ENCODE peak calls at places on chromosomes 2 and 18, in nine cellular contexts. One of them, this sample, is unnamed.

GRCh38 chr2:177466337-177467195 is 74.0 kb downstream of the AGPS start:
- DNase-seq in germinal center: no peak
- DNase-seq in iPS-NIHi11: no peak
- DNase-seq in NCI-H187: no peak
- DNase-seq in ELR: peak; percentile 19
- DNase-seq in nucleus accumbens: no peak
- DNase-seq in GM03348: no peak
- DNase-seq in adipocyte: no peak
- DNase-seq in HCEC 1CT: peak; percentile 12
- DNase-seq in this sample: peak; percentile 12

GRCh38 chr2:214310319-214310718 is 100.5 kb upstream of the VWC2L start:
- DNase-seq in germinal center: no peak
- DNase-seq in iPS-NIHi11: peak; percentile 5
- DNase-seq in NCI-H187: no peak
- DNase-seq in ELR: peak; percentile 17
- DNase-seq in nucleus accumbens: no peak
- DNase-seq in GM03348: peak; percentile 7
- DNase-seq in adipocyte: peak; percentile 31
- DNase-seq in HCEC 1CT: peak; percentile 32
- DNase-seq in this sample: no peak

GRCh38 chr2:179518891-179519290 is 254.3 kb upstream of the SESTD1 start:
- DNase-seq in germinal center: no peak
- DNase-seq in iPS-NIHi11: no peak
- DNase-seq in NCI-H187: no peak
- DNase-seq in ELR: no peak
- DNase-seq in nucleus accumbens: no peak
- DNase-seq in GM03348: no peak
- DNase-seq in adipocyte: no peak
- DNase-seq in HCEC 1CT: no peak
- DNase-seq in this sample: no peak

GRCh38 chr2:132037527-132038178 is 124.1 kb downstream of the ANKRD30BL start:
- DNase-seq in germinal center: peak; percentile 3
- DNase-seq in iPS-NIHi11: peak; percentile 49
- DNase-seq in NCI-H187: peak; percentile 8
- DNase-seq in ELR: peak; percentile 19
- DNase-seq in nucleus accumbens: peak; percentile 26
- DNase-seq in GM03348: peak; percentile 19
- DNase-seq in adipocyte: peak; percentile 38
- DNase-seq in HCEC 1CT: no peak
- DNase-seq in this sample: peak; percentile 0

GRCh38 chr18:54316071-54316820 is 41.4 kb downstream of the STARD6 start:
- DNase-seq in germinal center: no peak
- DNase-seq in iPS-NIHi11: no peak
- DNase-seq in NCI-H187: no peak
- DNase-seq in ELR: no peak
- DNase-seq in nucleus accumbens: no peak
- DNase-seq in GM03348: no peak
- DNase-seq in adipocyte: no peak
- DNase-seq in HCEC 1CT: no peak
- DNase-seq in this sample: no peak

GRCh38 chr2:156125018-156125417 is 207.5 kb downstream of the NR4A2 start:
- DNase-seq in germinal center: no peak
- DNase-seq in iPS-NIHi11: peak; percentile 37
- DNase-seq in NCI-H187: no peak
- DNase-seq in ELR: no peak
- DNase-seq in nucleus accumbens: no peak
- DNase-seq in GM03348: no peak
- DNase-seq in adipocyte: peak; percentile 31
- DNase-seq in HCEC 1CT: no peak
- DNase-seq in this sample: no peak

GRCh38 chr2:217103752-217104540 is 244.1 kb upstream of the TNP1 start:
- DNase-seq in germinal center: no peak
- DNase-seq in iPS-NIHi11: no peak
- DNase-seq in NCI-H187: no peak
- DNase-seq in ELR: peak; percentile 76
- DNase-seq in nucleus accumbens: no peak
- DNase-seq in GM03348: peak; percentile 48
- DNase-seq in adipocyte: peak; percentile 42
- DNase-seq in HCEC 1CT: peak; percentile 67
- DNase-seq in this sample: peak; percentile 41

GRCh38 chr18:42296192-42296591 is 341.2 kb downstream of the PIK3C3 start:
- DNase-seq in germinal center: no peak
- DNase-seq in iPS-NIHi11: no peak
- DNase-seq in NCI-H187: no peak
- DNase-seq in ELR: no peak
- DNase-seq in nucleus accumbens: no peak
- DNase-seq in GM03348: no peak
- DNase-seq in adipocyte: no peak
- DNase-seq in HCEC 1CT: no peak
- DNase-seq in this sample: peak; percentile 2

GRCh38 chr2:102473020-102473419 is at the start of gene SLC9A4:
- DNase-seq in germinal center: peak; percentile 21
- DNase-seq in iPS-NIHi11: peak; percentile 62
- DNase-seq in NCI-H187: no peak
- DNase-seq in ELR: peak; percentile 59
- DNase-seq in nucleus accumbens: no peak
- DNase-seq in GM03348: peak; percentile 34
- DNase-seq in adipocyte: peak; percentile 69
- DNase-seq in HCEC 1CT: peak; percentile 23
- DNase-seq in this sample: peak; percentile 51

GRCh38 chr2:39913648-39914456 is 134.8 kb upstream of the THUMPD2 start:
- DNase-seq in germinal center: peak; percentile 34
- DNase-seq in iPS-NIHi11: peak; percentile 51
- DNase-seq in NCI-H187: peak; percentile 26
- DNase-seq in ELR: peak; percentile 84
- DNase-seq in nucleus accumbens: no peak
- DNase-seq in GM03348: peak; percentile 67
- DNase-seq in adipocyte: peak; percentile 93
- DNase-seq in HCEC 1CT: peak; percentile 85
- DNase-seq in this sample: peak; percentile 87

GRCh38 chr2:163734911-163735691 is 707 bp downstream of the FIGN start:
- DNase-seq in germinal center: no peak
- DNase-seq in iPS-NIHi11: peak; percentile 18
- DNase-seq in NCI-H187: no peak
- DNase-seq in ELR: peak; percentile 41
- DNase-seq in nucleus accumbens: no peak
- DNase-seq in GM03348: no peak
- DNase-seq in adipocyte: peak; percentile 64
- DNase-seq in HCEC 1CT: peak; percentile 34
- DNase-seq in this sample: peak; percentile 28

GRCh38 chr2:39033980-39034379 is 86.9 kb downstream of the SOS1 start:
- DNase-seq in germinal center: no peak
- DNase-seq in iPS-NIHi11: no peak
- DNase-seq in NCI-H187: no peak
- DNase-seq in ELR: peak; percentile 83
- DNase-seq in nucleus accumbens: no peak
- DNase-seq in GM03348: no peak
- DNase-seq in adipocyte: peak; percentile 38
- DNase-seq in HCEC 1CT: peak; percentile 90
- DNase-seq in this sample: peak; percentile 37

GRCh38 chr2:188751786-188752185 is 222.4 kb upstream of the COL3A1 start:
- DNase-seq in germinal center: no peak
- DNase-seq in iPS-NIHi11: no peak
- DNase-seq in NCI-H187: no peak
- DNase-seq in ELR: no peak
- DNase-seq in nucleus accumbens: no peak
- DNase-seq in GM03348: no peak
- DNase-seq in adipocyte: no peak
- DNase-seq in HCEC 1CT: no peak
- DNase-seq in this sample: peak; percentile 44

GRCh38 chr2:24875272-24875671 is 44.8 kb downstream of the ADCY3 start:
- DNase-seq in germinal center: no peak
- DNase-seq in iPS-NIHi11: no peak
- DNase-seq in NCI-H187: no peak
- DNase-seq in ELR: no peak
- DNase-seq in nucleus accumbens: no peak
- DNase-seq in GM03348: peak; percentile 62
- DNase-seq in adipocyte: no peak
- DNase-seq in HCEC 1CT: no peak
- DNase-seq in this sample: peak; percentile 70

GRCh38 chr2:133004623-133005022 is 334.6 kb upstream of the LYPD1 start:
- DNase-seq in germinal center: no peak
- DNase-seq in iPS-NIHi11: no peak
- DNase-seq in NCI-H187: no peak
- DNase-seq in ELR: no peak
- DNase-seq in nucleus accumbens: no peak
- DNase-seq in GM03348: no peak
- DNase-seq in adipocyte: no peak
- DNase-seq in HCEC 1CT: no peak
- DNase-seq in this sample: no peak

GRCh38 chr2:169664978-169665930 is 29.0 kb downstream of the CFAP210 start:
- DNase-seq in germinal center: no peak
- DNase-seq in iPS-NIHi11: no peak
- DNase-seq in NCI-H187: no peak
- DNase-seq in ELR: no peak
- DNase-seq in nucleus accumbens: no peak
- DNase-seq in GM03348: no peak
- DNase-seq in adipocyte: peak; percentile 22
- DNase-seq in HCEC 1CT: no peak
- DNase-seq in this sample: no peak

GRCh38 chr2:199659207-199659606 is 191.8 kb downstream of the FTCDNL1 start:
- DNase-seq in germinal center: peak; percentile 31
- DNase-seq in iPS-NIHi11: peak; percentile 69
- DNase-seq in NCI-H187: no peak
- DNase-seq in ELR: peak; percentile 13
- DNase-seq in nucleus accumbens: peak; percentile 34
- DNase-seq in GM03348: peak; percentile 65
- DNase-seq in adipocyte: peak; percentile 66
- DNase-seq in HCEC 1CT: no peak
- DNase-seq in this sample: peak; percentile 28

GRCh38 chr2:17538022-17538843 is 2.3 kb upstream of the VSNL1 start:
- DNase-seq in germinal center: no peak
- DNase-seq in iPS-NIHi11: peak; percentile 14
- DNase-seq in NCI-H187: no peak
- DNase-seq in ELR: no peak
- DNase-seq in nucleus accumbens: no peak
- DNase-seq in GM03348: no peak
- DNase-seq in adipocyte: peak; percentile 73
- DNase-seq in HCEC 1CT: no peak
- DNase-seq in this sample: peak; percentile 23

GRCh38 chr2:23513881-23514793 is 129.2 kb downstream of the KLHL29 start:
- DNase-seq in germinal center: no peak
- DNase-seq in iPS-NIHi11: no peak
- DNase-seq in NCI-H187: no peak
- DNase-seq in ELR: no peak
- DNase-seq in nucleus accumbens: no peak
- DNase-seq in GM03348: no peak
- DNase-seq in adipocyte: no peak
- DNase-seq in HCEC 1CT: no peak
- DNase-seq in this sample: no peak

GRCh38 chr2:48450256-48450655 is 79.7 kb upstream of the STON1 start:
- DNase-seq in germinal center: no peak
- DNase-seq in iPS-NIHi11: no peak
- DNase-seq in NCI-H187: no peak
- DNase-seq in ELR: no peak
- DNase-seq in nucleus accumbens: no peak
- DNase-seq in GM03348: no peak
- DNase-seq in adipocyte: no peak
- DNase-seq in HCEC 1CT: no peak
- DNase-seq in this sample: no peak

GRCh38 chr2:86102157-86102556 is 3.5 kb downstream of the POLR1A start:
- DNase-seq in germinal center: no peak
- DNase-seq in iPS-NIHi11: no peak
- DNase-seq in NCI-H187: no peak
- DNase-seq in ELR: no peak
- DNase-seq in nucleus accumbens: no peak
- DNase-seq in GM03348: no peak
- DNase-seq in adipocyte: no peak
- DNase-seq in HCEC 1CT: no peak
- DNase-seq in this sample: no peak

GRCh38 chr2:26043862-26044736 is 10.2 kb downstream of the RAB10 start:
- DNase-seq in germinal center: no peak
- DNase-seq in iPS-NIHi11: no peak
- DNase-seq in NCI-H187: no peak
- DNase-seq in ELR: no peak
- DNase-seq in nucleus accumbens: no peak
- DNase-seq in GM03348: no peak
- DNase-seq in adipocyte: peak; percentile 72
- DNase-seq in HCEC 1CT: no peak
- DNase-seq in this sample: peak; percentile 69

GRCh38 chr2:120042359-120042758 is 29.5 kb downstream of the EPB41L5 start:
- DNase-seq in germinal center: no peak
- DNase-seq in iPS-NIHi11: no peak
- DNase-seq in NCI-H187: no peak
- DNase-seq in ELR: no peak
- DNase-seq in nucleus accumbens: no peak
- DNase-seq in GM03348: no peak
- DNase-seq in adipocyte: no peak
- DNase-seq in HCEC 1CT: no peak
- DNase-seq in this sample: no peak

GRCh38 chr2:102122115-102122514 is 20.4 kb upstream of the IL1R1 start:
- DNase-seq in germinal center: no peak
- DNase-seq in iPS-NIHi11: no peak
- DNase-seq in NCI-H187: no peak
- DNase-seq in ELR: peak; percentile 87
- DNase-seq in nucleus accumbens: no peak
- DNase-seq in GM03348: peak; percentile 82
- DNase-seq in adipocyte: peak; percentile 90
- DNase-seq in HCEC 1CT: peak; percentile 88
- DNase-seq in this sample: peak; percentile 96

GRCh38 chr2:45685299-45685698 is 33.8 kb downstream of the PRKCE start:
- DNase-seq in germinal center: no peak
- DNase-seq in iPS-NIHi11: no peak
- DNase-seq in NCI-H187: no peak
- DNase-seq in ELR: no peak
- DNase-seq in nucleus accumbens: no peak
- DNase-seq in GM03348: no peak
- DNase-seq in adipocyte: no peak
- DNase-seq in HCEC 1CT: no peak
- DNase-seq in this sample: no peak

GRCh38 chr18:29062921-29063320 is 886.0 kb upstream of the CDH2 start:
- DNase-seq in germinal center: no peak
- DNase-seq in iPS-NIHi11: no peak
- DNase-seq in NCI-H187: no peak
- DNase-seq in ELR: no peak
- DNase-seq in nucleus accumbens: no peak
- DNase-seq in GM03348: no peak
- DNase-seq in adipocyte: peak; percentile 52
- DNase-seq in HCEC 1CT: no peak
- DNase-seq in this sample: no peak

GRCh38 chr18:79452991-79453645 is 57.4 kb downstream of the NFATC1 start:
- DNase-seq in germinal center: no peak
- DNase-seq in iPS-NIHi11: no peak
- DNase-seq in NCI-H187: no peak
- DNase-seq in ELR: no peak
- DNase-seq in nucleus accumbens: no peak
- DNase-seq in GM03348: no peak
- DNase-seq in adipocyte: no peak
- DNase-seq in HCEC 1CT: no peak
- DNase-seq in this sample: no peak

GRCh38 chr2:33484042-33484621 is 7.7 kb downstream of the RASGRP3 start:
- DNase-seq in germinal center: no peak
- DNase-seq in iPS-NIHi11: no peak
- DNase-seq in NCI-H187: no peak
- DNase-seq in ELR: no peak
- DNase-seq in nucleus accumbens: no peak
- DNase-seq in GM03348: peak; percentile 59
- DNase-seq in adipocyte: peak; percentile 57
- DNase-seq in HCEC 1CT: no peak
- DNase-seq in this sample: no peak

GRCh38 chr2:157821519-157822131 is 54.5 kb downstream of the ACVR1 start:
- DNase-seq in germinal center: no peak
- DNase-seq in iPS-NIHi11: no peak
- DNase-seq in NCI-H187: no peak
- DNase-seq in ELR: no peak
- DNase-seq in nucleus accumbens: no peak
- DNase-seq in GM03348: no peak
- DNase-seq in adipocyte: peak; percentile 25
- DNase-seq in HCEC 1CT: no peak
- DNase-seq in this sample: no peak

GRCh38 chr18:457120-457519 is 43.4 kb downstream of the COLEC12 start:
- DNase-seq in germinal center: no peak
- DNase-seq in iPS-NIHi11: no peak
- DNase-seq in NCI-H187: no peak
- DNase-seq in ELR: no peak
- DNase-seq in nucleus accumbens: no peak
- DNase-seq in GM03348: peak; percentile 80
- DNase-seq in adipocyte: peak; percentile 83
- DNase-seq in HCEC 1CT: peak; percentile 63
- DNase-seq in this sample: peak; percentile 95

GRCh38 chr18:43161528-43161927 is 46.0 kb upstream of the RIT2 start:
- DNase-seq in germinal center: no peak
- DNase-seq in iPS-NIHi11: no peak
- DNase-seq in NCI-H187: no peak
- DNase-seq in ELR: no peak
- DNase-seq in nucleus accumbens: no peak
- DNase-seq in GM03348: peak; percentile 3
- DNase-seq in adipocyte: peak; percentile 64
- DNase-seq in HCEC 1CT: peak; percentile 64
- DNase-seq in this sample: peak; percentile 65

This sample was measured in fibroblast of mammary gland.